ENCODE peak calls at places on chromosomes 5 and 9, in four cellular contexts. One of them, this sample, is unnamed.

GRCh38 chr5:59791602-59792001 is 101.9 kb downstream of the PDE4D start:
- DNase-seq in GM12878: no peak
- DNase-seq in K562: no peak
- DNase-seq in HepG2: no peak
- DNase-seq in this sample: no peak

GRCh38 chr9:76574171-76574767 is 115.3 kb downstream of the GCNT1 start:
- DNase-seq in GM12878: no peak
- DNase-seq in K562: no peak
- DNase-seq in HepG2: no peak
- DNase-seq in this sample: no peak

GRCh38 chr5:128271859-128272446 is 188.4 kb downstream of the SLC12A2 start:
- DNase-seq in GM12878: no peak
- DNase-seq in K562: no peak
- DNase-seq in HepG2: no peak
- DNase-seq in this sample: no peak

GRCh38 chr9:128159073-128159783 is 837 bp upstream of the BBLN start:
- DNase-seq in GM12878: peak; percentile 37
- DNase-seq in K562: peak; percentile 69
- DNase-seq in HepG2: peak; percentile 43
- DNase-seq in this sample: no peak

GRCh38 chr9:34125681-34126206 is 754 bp downstream of the DCAF12 start:
- DNase-seq in GM12878: no peak
- DNase-seq in K562: peak; percentile 18
- DNase-seq in HepG2: peak; percentile 21
- DNase-seq in this sample: peak; percentile 16

GRCh38 chr9:129482521-129483466 is 138.1 kb downstream of the C9orf50 start:
- DNase-seq in GM12878: no peak
- DNase-seq in K562: peak; percentile 84
- DNase-seq in HepG2: no peak
- DNase-seq in this sample: no peak

GRCh38 chr9:7192266-7192665 is 434.5 kb downstream of the KDM4C start:
- DNase-seq in GM12878: no peak
- DNase-seq in K562: no peak
- DNase-seq in HepG2: no peak
- DNase-seq in this sample: no peak

GRCh38 chr9:125409637-125410521 is 148.3 kb downstream of the GAPVD1 start:
- DNase-seq in GM12878: no peak
- DNase-seq in K562: peak; percentile 94
- DNase-seq in HepG2: peak; percentile 48
- DNase-seq in this sample: peak; percentile 45

GRCh38 chr9:73402081-73403028 is 250.7 kb downstream of the ANXA1 start:
- DNase-seq in GM12878: no peak
- DNase-seq in K562: no peak
- DNase-seq in HepG2: no peak
- DNase-seq in this sample: no peak

GRCh38 chr5:177336112-177336511 is 15.4 kb downstream of the LMAN2 start:
- DNase-seq in GM12878: no peak
- DNase-seq in K562: no peak
- DNase-seq in HepG2: peak; percentile 50
- DNase-seq in this sample: no peak

GRCh38 chr9:89149726-89150125 is 28.9 kb downstream of the SHC3 start:
- DNase-seq in GM12878: no peak
- DNase-seq in K562: no peak
- DNase-seq in HepG2: no peak
- DNase-seq in this sample: no peak

GRCh38 chr5:54895816-54896341 is 89.5 kb downstream of the ESM1 start:
- DNase-seq in GM12878: no peak
- DNase-seq in K562: no peak
- DNase-seq in HepG2: peak; percentile 28
- DNase-seq in this sample: peak; percentile 17

GRCh38 chr5:164119806-164120440 is 614.5 kb downstream of the MAT2B start:
- DNase-seq in GM12878: no peak
- DNase-seq in K562: no peak
- DNase-seq in HepG2: peak; percentile 30
- DNase-seq in this sample: peak; percentile 33

GRCh38 chr5:149166128-149166527 is 24.8 kb downstream of the ABLIM3 start:
- DNase-seq in GM12878: no peak
- DNase-seq in K562: no peak
- DNase-seq in HepG2: no peak
- DNase-seq in this sample: no peak

GRCh38 chr5:139650031-139650688 is 2.0 kb downstream of the CXXC5 start:
- DNase-seq in GM12878: no peak
- DNase-seq in K562: peak; percentile 39
- DNase-seq in HepG2: no peak
- DNase-seq in this sample: peak; percentile 72

GRCh38 chr5:50663636-50664035 is 2.8 kb upstream of the PARP8 start:
- DNase-seq in GM12878: no peak
- DNase-seq in K562: no peak
- DNase-seq in HepG2: no peak
- DNase-seq in this sample: no peak

GRCh38 chr5:135834639-135835529 is at the start of gene SLC25A48:
- DNase-seq in GM12878: no peak
- DNase-seq in K562: peak; percentile 78
- DNase-seq in HepG2: peak; percentile 52
- DNase-seq in this sample: peak; percentile 87

GRCh38 chr5:176609724-176610429 is at the start of gene GPRIN1:
- DNase-seq in GM12878: no peak
- DNase-seq in K562: peak; percentile 94
- DNase-seq in HepG2: peak; percentile 24
- DNase-seq in this sample: peak; percentile 66

GRCh38 chr9:127555830-127556820 is 56.0 kb upstream of the STXBP1 start:
- DNase-seq in GM12878: peak; percentile 24
- DNase-seq in K562: peak; percentile 58
- DNase-seq in HepG2: no peak
- DNase-seq in this sample: no peak

GRCh38 chr5:138000102-138000723 is 32.7 kb downstream of the FAM13B start:
- DNase-seq in GM12878: no peak
- DNase-seq in K562: no peak
- DNase-seq in HepG2: peak; percentile 77
- DNase-seq in this sample: no peak

GRCh38 chr5:50969207-50970145 is 303.0 kb downstream of the PARP8 start:
- DNase-seq in GM12878: no peak
- DNase-seq in K562: no peak
- DNase-seq in HepG2: no peak
- DNase-seq in this sample: peak; percentile 38

GRCh38 chr9:110604101-110604710 is 24.7 kb upstream of the SVEP1 start:
- DNase-seq in GM12878: no peak
- DNase-seq in K562: no peak
- DNase-seq in HepG2: no peak
- DNase-seq in this sample: no peak

GRCh38 chr9:97593960-97594359 is 39.2 kb downstream of the TSTD2 start:
- DNase-seq in GM12878: no peak
- DNase-seq in K562: no peak
- DNase-seq in HepG2: no peak
- DNase-seq in this sample: no peak

DNA sequence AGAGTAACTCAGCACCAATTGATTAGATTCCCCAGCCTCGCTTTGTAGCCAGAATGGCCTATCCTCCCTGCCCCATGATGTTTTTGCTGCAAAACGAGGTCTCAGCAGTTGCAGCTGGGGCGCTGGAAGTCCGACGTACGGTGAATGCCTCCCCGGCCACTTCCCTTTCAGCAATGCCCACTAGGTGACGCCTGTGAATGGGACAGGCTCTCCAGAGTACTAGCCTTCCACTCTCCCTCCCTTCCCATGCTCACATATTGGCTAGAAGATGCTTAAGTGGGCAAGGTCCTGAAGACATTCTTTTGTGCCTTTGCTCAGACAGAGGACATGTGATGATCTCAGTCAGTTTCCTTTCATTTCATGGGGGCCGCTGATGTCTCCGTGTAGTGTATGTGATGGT is 50.8 kb downstream of the DMRT2 start:
- DNase-seq in GM12878: no peak
- DNase-seq in K562: no peak
- DNase-seq in HepG2: peak; percentile 26
- DNase-seq in this sample: peak; percentile 75
- TF ChIP-seq TCF7 in GM12878: no peak
- TF ChIP-seq TCF7 in K562: no peak
- TF ChIP-seq TCF7 in HepG2: no peak
- TF ChIP-seq TCF7 in this sample: no peak

GRCh38 chr5:80407735-80408474 is at the start of gene ZFYVE16:
- DNase-seq in GM12878: peak; percentile 87
- DNase-seq in K562: peak; percentile 98
- DNase-seq in HepG2: peak; percentile 95
- DNase-seq in this sample: peak; percentile 98

GRCh38 chr5:80406980-80407734 is 707 bp upstream of the ZFYVE16 start:
- DNase-seq in GM12878: no peak
- DNase-seq in K562: no peak
- DNase-seq in HepG2: peak; percentile 80
- DNase-seq in this sample: no peak

GRCh38 chr5:80411589-80412219 is 3.8 kb downstream of the ZFYVE16 start:
- DNase-seq in GM12878: no peak
- DNase-seq in K562: no peak
- DNase-seq in HepG2: no peak
- DNase-seq in this sample: no peak

GRCh38 chr5:80408976-80409926 is 1.4 kb downstream of the ZFYVE16 start:
- DNase-seq in GM12878: no peak
- DNase-seq in K562: no peak
- DNase-seq in HepG2: no peak
- DNase-seq in this sample: no peak

DNA sequence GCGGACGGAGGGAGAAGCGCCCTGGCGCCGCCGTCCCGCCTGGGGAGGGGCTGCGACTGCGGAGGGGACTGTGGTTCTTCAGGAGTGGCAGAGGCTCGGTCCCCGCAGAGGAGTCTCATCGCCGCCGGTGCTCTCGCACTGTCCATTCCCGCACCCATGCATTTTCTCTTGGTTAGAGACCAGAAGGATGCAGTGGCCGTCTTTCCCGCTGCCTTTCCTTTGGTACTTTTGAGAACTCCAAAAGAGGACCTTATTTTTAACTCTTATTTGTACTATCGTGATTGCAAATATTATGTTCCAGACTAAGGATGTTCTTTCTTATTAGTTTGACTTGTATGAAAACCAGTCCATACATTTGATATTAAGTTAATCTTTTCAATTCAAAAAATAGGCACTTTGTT is 611 bp downstream of the ZFYVE16 start:
- DNase-seq in GM12878: no peak
- DNase-seq in K562: peak; percentile 65
- DNase-seq in HepG2: peak; percentile 68
- DNase-seq in this sample: peak; percentile 81
- TF ChIP-seq NR2C2 in GM12878: no peak
- TF ChIP-seq NR2C2 in K562: no peak
- TF ChIP-seq NR2C2 in HepG2: no peak
- TF ChIP-seq NR2C2 in this sample: no peak

DNA sequence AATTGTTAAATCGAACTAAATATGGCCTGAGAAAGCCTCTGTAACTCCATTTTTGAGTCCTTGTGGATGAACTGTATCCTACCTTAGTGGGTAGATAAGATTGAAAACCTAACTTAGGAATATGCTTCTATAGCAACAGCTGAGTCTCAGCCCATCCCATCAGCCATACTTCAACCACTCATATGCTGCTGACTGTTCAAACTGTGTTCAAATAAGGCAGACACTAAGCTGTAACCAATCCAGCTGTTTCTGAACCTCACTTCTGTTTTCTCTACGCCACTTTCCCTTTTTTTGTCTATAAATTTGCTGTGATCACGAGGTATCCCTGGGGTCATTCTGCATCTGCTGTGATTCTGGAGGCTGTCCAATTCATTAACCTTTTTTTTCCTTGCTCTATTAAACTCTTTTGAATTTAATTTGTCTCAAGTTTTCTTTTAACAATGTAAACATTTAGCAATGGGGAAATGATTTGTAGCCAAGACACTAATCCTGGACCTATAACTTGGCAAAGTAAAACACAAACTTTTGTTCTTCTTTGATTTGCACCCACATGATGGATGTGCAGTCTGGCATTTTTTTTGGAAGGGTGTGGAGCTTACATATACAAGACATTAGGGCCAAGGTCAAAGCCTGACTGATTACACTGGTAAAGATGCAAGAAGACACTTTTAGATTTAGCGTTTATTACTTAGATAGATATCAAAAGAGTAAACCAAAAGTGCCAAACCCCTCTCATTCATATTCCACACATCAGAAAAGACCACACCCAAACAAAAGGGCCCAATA is 14.9 kb upstream of the SCGB3A2 start:
- DNase-seq in GM12878: no peak
- DNase-seq in K562: no peak
- DNase-seq in HepG2: no peak
- DNase-seq in this sample: no peak
- TF ChIP-seq TCF7 in GM12878: no peak
- TF ChIP-seq TCF7 in K562: no peak
- TF ChIP-seq TCF7 in HepG2: no peak
- TF ChIP-seq TCF7 in this sample: no peak

DNA sequence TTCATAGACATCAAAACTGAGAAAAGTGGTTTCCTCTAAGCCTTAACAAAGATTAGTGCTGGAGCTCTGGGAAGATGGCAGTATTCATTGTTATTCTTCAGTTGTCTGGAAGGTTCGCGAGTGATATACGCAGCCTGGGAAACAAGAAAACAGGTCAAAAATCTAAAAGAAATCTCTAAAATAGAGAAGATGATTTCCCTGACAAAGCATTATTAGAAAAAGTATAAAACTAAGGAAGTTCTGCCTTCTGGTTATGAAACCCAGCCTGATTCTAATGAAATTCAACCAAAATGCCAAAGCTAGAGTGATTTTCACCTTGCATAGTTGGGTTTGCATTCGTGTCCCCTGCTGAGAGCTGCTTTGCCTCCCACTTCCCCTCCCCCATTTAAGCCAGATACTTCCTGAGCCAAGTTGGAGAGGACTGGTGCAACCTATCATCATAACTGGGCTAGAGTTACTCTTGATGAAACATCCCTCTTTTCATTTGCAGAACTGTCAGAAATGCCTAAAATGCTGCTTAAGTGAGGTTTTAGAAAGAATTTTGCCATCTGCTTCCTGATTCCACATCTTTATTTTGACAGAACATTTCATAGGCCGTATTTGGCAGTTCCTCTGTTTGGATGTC is 48.4 kb downstream of the NDFIP1 start:
- DNase-seq in GM12878: no peak
- DNase-seq in K562: no peak
- DNase-seq in HepG2: no peak
- DNase-seq in this sample: peak; percentile 57
- TF ChIP-seq NR2C2 in GM12878: no peak
- TF ChIP-seq NR2C2 in K562: no peak
- TF ChIP-seq NR2C2 in HepG2: no peak
- TF ChIP-seq NR2C2 in this sample: no peak

DNA sequence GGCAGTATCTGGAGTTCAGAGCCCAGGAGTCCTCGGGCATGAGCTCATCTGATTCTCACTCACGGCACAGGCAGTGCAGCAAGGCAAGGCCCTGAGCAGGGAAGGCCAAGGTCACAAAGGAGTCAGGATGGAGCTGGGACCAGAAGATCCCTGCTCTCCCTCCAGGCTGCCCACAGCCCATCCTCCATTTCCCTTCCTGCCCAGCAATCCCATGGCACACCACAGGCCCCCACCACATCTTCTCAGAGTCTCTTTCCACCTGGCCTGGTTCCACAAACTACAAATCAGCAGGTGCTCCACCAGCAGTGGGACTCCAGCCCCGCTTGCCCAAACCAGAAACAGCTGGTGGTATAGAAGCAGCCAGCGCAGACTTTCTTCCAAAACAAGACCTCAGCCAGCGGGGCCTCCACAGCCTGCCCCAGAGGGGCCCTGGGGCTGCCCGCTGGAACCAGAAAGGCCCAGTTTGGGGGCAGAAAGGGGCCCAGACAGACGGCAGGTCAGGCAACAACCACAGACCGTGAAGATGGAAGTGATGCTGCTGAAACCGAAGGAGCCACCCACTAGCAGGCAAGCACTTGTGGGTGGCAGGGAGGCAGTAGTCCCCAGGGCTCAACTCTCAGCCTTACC is 12.2 kb downstream of the TNIP1 start:
- DNase-seq in GM12878: no peak
- DNase-seq in K562: no peak
- DNase-seq in HepG2: no peak
- DNase-seq in this sample: no peak
- TF ChIP-seq TCF7 in GM12878: no peak
- TF ChIP-seq TCF7 in K562: no peak
- TF ChIP-seq TCF7 in HepG2: no peak
- TF ChIP-seq TCF7 in this sample: no peak